ENCODE peak calls at places on chromosomes 6 and 20, in five cellular contexts. L is AG10803; V is NCI-H748 treated with DMSO at 0.1 percent for 48 hours; H is NCI-H345; W is activated CD4-positive, alpha-beta T cell treated with anti-CD3 and anti-CD28 coated beads, Interleukin-2, amount 50 U/mL, for 1 hour. Z is an unnamed sample.

GRCh38 chr6:87391334-87391733 is 16.4 kb upstream of the CFAP206 start:
- DNase-seq in V (peak), L (peak), H (peak), W (no peak), Z (no peak)

GRCh38 chr6:46862381-46862780 is 59.4 kb downstream of the ADGRF5 start:
- DNase-seq in W (no peak), L (no peak), V (no peak), H (no peak), Z (no peak)

GRCh38 chr20:62881662-62882395 is 20.2 kb upstream of the TCFL5 start:
- DNase-seq in L (no peak), V (no peak), H (no peak), W (no peak), Z (no peak)

GRCh38 chr20:301886-302848 is 4.8 kb downstream of the ZCCHC3 start:
- DNase-seq in H (no peak), W (no peak), L (no peak), V (no peak), Z (no peak)

GRCh38 chr6:87473419-87473903 is 687 bp downstream of the SLC35A1 start:
- DNase-seq in W (peak), V (peak), H (peak), L (peak), Z (peak)

GRCh38 chr6:30983439-30983838 is at the start of gene MUC21:
- DNase-seq in W (no peak), V (no peak), L (no peak), H (no peak), Z (no peak)

GRCh38 chr20:4555188-4555893 is 166.4 kb upstream of the PRND start:
- DNase-seq in L (peak), V (no peak), H (no peak), W (no peak), Z (no peak)

GRCh38 chr6:25934735-25935313 is 4.3 kb upstream of the SLC17A2 start:
- DNase-seq in V (no peak), H (no peak), L (no peak), W (no peak), Z (no peak)

GRCh38 chr20:51188941-51189340 is 166.0 kb upstream of the KCNG1 start:
- DNase-seq in H (no peak), W (no peak), L (no peak), V (no peak), Z (no peak)

Z was measured in T-cell.